ENCODE peak calls at places on chromosomes 1 and 21, in four cellular contexts. One of them, this sample, is unnamed.

GRCh38 chr1:6911229-6911941 is 126.1 kb downstream of the CAMTA1 start:
- DNase-seq in HepG2: no peak
- DNase-seq in GM23248: no peak
- DNase-seq in fibroblast of lung: no peak
- DNase-seq in this sample: no peak

GRCh38 chr1:235622933-235623790 is 26.4 kb downstream of the GNG4 start:
- DNase-seq in HepG2: peak
- DNase-seq in GM23248: no peak
- DNase-seq in fibroblast of lung: no peak
- DNase-seq in this sample: no peak

GRCh38 chr1:217982711-217983405 is 302.2 kb upstream of the RRP15 start:
- DNase-seq in HepG2: no peak
- DNase-seq in GM23248: peak
- DNase-seq in fibroblast of lung: no peak
- DNase-seq in this sample: no peak

GRCh38 chr1:171636141-171636540 is 14.1 kb downstream of the MYOCOS start:
- DNase-seq in HepG2: no peak
- DNase-seq in GM23248: peak
- DNase-seq in fibroblast of lung: no peak
- DNase-seq in this sample: no peak

GRCh38 chr1:241598234-241598633 is 41.9 kb downstream of the CHML start:
- DNase-seq in HepG2: no peak
- DNase-seq in GM23248: no peak
- DNase-seq in fibroblast of lung: no peak
- DNase-seq in this sample: no peak

GRCh38 chr1:223716302-223716862 is 4.0 kb downstream of the CAPN2 start:
- DNase-seq in HepG2: no peak
- DNase-seq in GM23248: peak
- DNase-seq in fibroblast of lung: peak
- DNase-seq in this sample: no peak

GRCh38 chr1:53145942-53146708 is 3.7 kb upstream of the SLC1A7 start:
- DNase-seq in HepG2: peak
- DNase-seq in GM23248: peak
- DNase-seq in fibroblast of lung: peak
- DNase-seq in this sample: peak

GRCh38 chr1:164472841-164473240 is 86.1 kb upstream of the PBX1 start:
- DNase-seq in HepG2: no peak
- DNase-seq in GM23248: no peak
- DNase-seq in fibroblast of lung: no peak
- DNase-seq in this sample: no peak

GRCh38 chr21:17492415-17493168 is 20.3 kb upstream of the CXADR start:
- DNase-seq in HepG2: peak
- DNase-seq in GM23248: peak
- DNase-seq in fibroblast of lung: peak
- DNase-seq in this sample: no peak

GRCh38 chr1:165403835-165404482 is 41.0 kb downstream of the RXRG start:
- DNase-seq in HepG2: peak
- DNase-seq in GM23248: peak
- DNase-seq in fibroblast of lung: no peak
- DNase-seq in this sample: no peak

GRCh38 chr1:243393093-243393492 is 137.3 kb downstream of the SDCCAG8 start:
- DNase-seq in HepG2: no peak
- DNase-seq in GM23248: no peak
- DNase-seq in fibroblast of lung: no peak
- DNase-seq in this sample: no peak

GRCh38 chr1:115624859-115625258 is 16.9 kb upstream of the VANGL1 start:
- DNase-seq in HepG2: no peak
- DNase-seq in GM23248: no peak
- DNase-seq in fibroblast of lung: no peak
- DNase-seq in this sample: no peak

GRCh38 chr1:241839369-241839990 is 8.5 kb upstream of the EXO1 start:
- DNase-seq in HepG2: no peak
- DNase-seq in GM23248: no peak
- DNase-seq in fibroblast of lung: no peak
- DNase-seq in this sample: no peak

GRCh38 chr1:147600119-147601111 is 59.1 kb downstream of the BCL9 start:
- DNase-seq in HepG2: peak
- DNase-seq in GM23248: peak
- DNase-seq in fibroblast of lung: peak
- DNase-seq in this sample: peak

GRCh38 chr1:228064296-228064695 is 18.2 kb upstream of the ARF1 start:
- DNase-seq in HepG2: no peak
- DNase-seq in GM23248: no peak
- DNase-seq in fibroblast of lung: no peak
- DNase-seq in this sample: no peak

GRCh38 chr1:245876586-245876985 is 630.5 kb downstream of the SMYD3 start:
- DNase-seq in HepG2: no peak
- DNase-seq in GM23248: no peak
- DNase-seq in fibroblast of lung: peak
- DNase-seq in this sample: no peak

GRCh38 chr1:221994274-221994698 is 252.4 kb upstream of the DUSP10 start:
- DNase-seq in HepG2: no peak
- DNase-seq in GM23248: peak
- DNase-seq in fibroblast of lung: peak
- DNase-seq in this sample: no peak

GRCh38 chr1:110556471-110556807 is 37.5 kb upstream of the KCNA10 start:
- DNase-seq in HepG2: no peak
- DNase-seq in GM23248: no peak
- DNase-seq in fibroblast of lung: no peak
- DNase-seq in this sample: no peak

GRCh38 chr1:232570007-232570406 is 59.9 kb downstream of the SIPA1L2 start:
- DNase-seq in HepG2: no peak
- DNase-seq in GM23248: no peak
- DNase-seq in fibroblast of lung: peak
- DNase-seq in this sample: peak

GRCh38 chr1:98112631-98113030 is 191.8 kb upstream of the DPYD start:
- DNase-seq in HepG2: no peak
- DNase-seq in GM23248: peak
- DNase-seq in fibroblast of lung: no peak
- DNase-seq in this sample: peak

GRCh38 chr1:7610106-7610731 is 160.9 kb upstream of the VAMP3 start:
- DNase-seq in HepG2: no peak
- DNase-seq in GM23248: no peak
- DNase-seq in fibroblast of lung: no peak
- DNase-seq in this sample: no peak

GRCh38 chr1:24888061-24888970 is 41.8 kb downstream of the RUNX3 start:
- DNase-seq in HepG2: no peak
- DNase-seq in GM23248: no peak
- DNase-seq in fibroblast of lung: no peak
- DNase-seq in this sample: no peak

GRCh38 chr1:116076831-116077230 is 34.4 kb upstream of the MAB21L3 start:
- DNase-seq in HepG2: no peak
- DNase-seq in GM23248: peak
- DNase-seq in fibroblast of lung: no peak
- DNase-seq in this sample: peak

GRCh38 chr21:33844890-33845205 is 70.8 kb downstream of the ATP5PO start:
- DNase-seq in HepG2: no peak
- DNase-seq in GM23248: no peak
- DNase-seq in fibroblast of lung: no peak
- DNase-seq in this sample: no peak

GRCh38 chr1:227940791-227941241 is 6.9 kb downstream of the WNT9A start:
- DNase-seq in HepG2: no peak
- DNase-seq in GM23248: no peak
- DNase-seq in fibroblast of lung: no peak
- DNase-seq in this sample: no peak

GRCh38 chr21:45871616-45872236 is 109.8 kb upstream of the COL6A1 start:
- DNase-seq in HepG2: peak
- DNase-seq in GM23248: no peak
- DNase-seq in fibroblast of lung: no peak
- DNase-seq in this sample: no peak

GRCh38 chr1:31736675-31737074 is 27.5 kb downstream of the ADGRB2 start:
- DNase-seq in HepG2: no peak
- DNase-seq in GM23248: no peak
- DNase-seq in fibroblast of lung: no peak
- DNase-seq in this sample: no peak
- H3K27ac ChIP-seq in HepG2: no peak
- H3K27ac ChIP-seq in GM23248: no peak
- H3K27ac ChIP-seq in fibroblast of lung: no peak
- H3K27ac ChIP-seq in this sample: no peak

GRCh38 chr1:90730247-90731022 is 13.3 kb upstream of the BARHL2 start:
- DNase-seq in HepG2: no peak
- DNase-seq in GM23248: peak
- DNase-seq in fibroblast of lung: no peak
- DNase-seq in this sample: peak
- TF ChIP-seq EZH2 in HepG2: no peak
- TF ChIP-seq EZH2 in GM23248: peak
- TF ChIP-seq EZH2 in fibroblast of lung: peak
- TF ChIP-seq EZH2 in this sample: no peak

DNA sequence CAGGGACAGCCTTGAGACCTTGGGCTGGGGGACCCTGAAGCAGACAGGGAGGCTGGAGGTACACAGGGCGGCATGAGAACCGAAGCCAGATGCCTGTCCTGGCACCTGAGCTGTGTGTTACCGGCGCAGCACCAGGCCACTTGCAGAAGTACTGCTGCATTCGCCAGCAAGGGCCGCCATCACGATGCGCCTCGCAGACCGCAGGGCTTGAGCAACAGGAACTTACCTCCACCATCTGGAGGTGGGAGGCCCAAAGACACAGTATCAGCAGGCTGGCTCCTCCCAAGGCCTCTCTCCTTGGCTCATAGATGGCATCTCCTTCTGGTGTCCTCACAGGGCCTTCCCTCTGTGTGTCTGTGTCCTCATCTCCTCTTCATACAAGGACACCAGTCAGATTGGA is 90.1 kb downstream of the PRDM16 start:
- DNase-seq in HepG2: no peak
- DNase-seq in GM23248: no peak
- DNase-seq in fibroblast of lung: no peak
- DNase-seq in this sample: no peak
- H3K27ac ChIP-seq in HepG2: no peak
- H3K27ac ChIP-seq in GM23248: no peak
- H3K27ac ChIP-seq in fibroblast of lung: no peak
- H3K27ac ChIP-seq in this sample: no peak

DNA sequence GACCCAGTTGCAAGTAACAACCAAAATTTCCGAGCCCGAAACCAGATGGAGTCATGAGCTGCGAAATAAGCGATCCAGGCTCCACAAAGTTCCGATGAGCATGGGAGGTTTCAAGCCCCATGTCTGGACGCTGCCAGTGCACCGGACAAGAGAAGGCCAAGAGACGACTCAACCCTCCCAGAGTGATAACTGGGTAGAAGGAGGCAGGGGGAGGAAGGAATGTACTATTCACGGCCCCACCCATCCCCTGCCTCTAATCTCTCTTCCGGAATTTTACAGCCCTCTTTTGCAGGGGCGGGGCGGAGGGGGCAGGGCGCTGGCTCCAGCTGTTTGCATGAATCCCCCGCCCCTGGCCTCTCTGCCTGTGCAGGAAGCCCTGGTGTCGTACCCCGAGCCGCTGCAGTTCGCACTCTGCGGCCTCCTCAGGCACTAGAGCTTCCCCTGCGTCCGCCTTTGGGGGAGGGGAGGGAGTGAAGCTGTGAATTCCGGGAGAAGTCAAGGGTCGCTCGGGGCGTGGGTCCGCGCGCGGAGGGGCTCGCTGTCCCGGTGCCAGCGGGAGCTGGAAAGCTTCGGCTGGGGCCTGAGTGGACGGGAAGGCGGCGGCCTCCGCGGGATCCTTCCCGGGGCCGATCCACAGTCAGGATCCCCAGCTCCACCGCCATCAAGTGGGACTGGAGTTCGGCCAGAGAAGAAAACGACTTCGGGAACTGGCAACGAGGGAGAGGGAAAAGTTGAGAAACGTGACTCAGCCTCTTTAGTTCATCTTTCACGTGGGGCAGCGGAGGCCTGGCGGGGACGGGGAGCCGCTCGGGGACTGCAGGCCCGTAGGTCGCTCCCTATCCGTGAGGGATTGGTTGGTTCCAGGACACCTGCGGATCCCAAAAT is 6.3 kb upstream of the PTP4A2 start:
- DNase-seq in HepG2: peak
- DNase-seq in GM23248: peak
- DNase-seq in fibroblast of lung: peak
- DNase-seq in this sample: peak
- TF ChIP-seq EZH2 in HepG2: no peak
- TF ChIP-seq EZH2 in GM23248: no peak
- TF ChIP-seq EZH2 in fibroblast of lung: no peak
- TF ChIP-seq EZH2 in this sample: no peak

DNA sequence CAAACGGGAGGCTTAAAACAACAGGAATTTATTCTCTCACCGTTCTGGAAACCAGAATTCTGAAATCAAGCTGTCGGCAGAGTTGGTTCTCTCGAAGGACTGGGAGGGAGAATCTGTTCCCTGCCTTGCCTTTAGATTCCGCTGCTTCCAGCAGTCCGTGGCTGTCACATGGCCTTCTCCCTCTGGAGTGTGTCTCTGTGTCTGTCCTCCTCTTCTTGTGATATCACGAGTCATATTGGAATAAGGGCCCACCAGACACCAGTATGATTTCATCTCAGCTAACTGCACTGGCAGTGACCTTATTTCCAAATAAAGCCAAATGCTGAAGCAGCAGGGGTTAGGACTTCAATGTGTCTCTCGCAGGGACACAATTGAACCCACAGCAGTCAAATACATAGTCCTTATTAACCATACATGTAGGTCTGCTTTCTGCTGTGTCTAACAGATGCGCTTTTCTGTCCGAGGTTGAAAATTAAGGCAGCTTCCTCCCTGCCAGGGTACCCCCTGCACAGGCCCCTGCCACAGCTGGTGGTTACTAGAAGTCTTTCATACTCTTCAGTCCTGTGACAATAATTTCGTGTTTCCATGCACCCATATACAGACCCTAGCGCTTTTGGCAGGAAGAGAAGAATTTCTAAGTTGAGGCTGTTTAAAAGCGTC is 182.0 kb downstream of the ETS2 start:
- DNase-seq in HepG2: no peak
- DNase-seq in GM23248: peak
- DNase-seq in fibroblast of lung: no peak
- DNase-seq in this sample: no peak
- H3K27ac ChIP-seq in HepG2: no peak
- H3K27ac ChIP-seq in GM23248: no peak
- H3K27ac ChIP-seq in fibroblast of lung: no peak
- H3K27ac ChIP-seq in this sample: no peak

GRCh38 chr1:157045251-157046218 is at the start of gene ARHGEF11:
- DNase-seq in HepG2: peak
- DNase-seq in GM23248: peak
- DNase-seq in fibroblast of lung: peak
- DNase-seq in this sample: peak
- TF ChIP-seq EZH2 in HepG2: no peak
- TF ChIP-seq EZH2 in GM23248: no peak
- TF ChIP-seq EZH2 in fibroblast of lung: no peak
- TF ChIP-seq EZH2 in this sample: no peak

GRCh38 chr1:29798699-29799566 is 562.6 kb downstream of the PTPRU start:
- DNase-seq in HepG2: no peak
- DNase-seq in GM23248: no peak
- DNase-seq in fibroblast of lung: no peak
- DNase-seq in this sample: no peak
- H3K27ac ChIP-seq in HepG2: no peak
- H3K27ac ChIP-seq in GM23248: no peak
- H3K27ac ChIP-seq in fibroblast of lung: no peak
- H3K27ac ChIP-seq in this sample: no peak

This sample was measured in A673.